ENCODE peak calls at places on chromosomes 6 and 20, in five cellular contexts. C is CD8-positive, alpha-beta T cell; B is Panc1; M is foreskin keratinocyte; R is CD4-positive, alpha-beta T cell. H is an unnamed sample.

GRCh38 chr6:12112540-12113189 is 100.6 kb downstream of the HIVEP1 start:
- DNase-seq in C (no peak), B (no peak), R (no peak), M (no peak), H (no peak)

GRCh38 chr6:72952808-72953630 is 272.3 kb downstream of the KHDC1L start:
- DNase-seq in M (peak), R (no peak), B (no peak), C (no peak), H (peak)

GRCh38 chr6:13195826-13196225 is 132.5 kb downstream of the TBC1D7 start:
- DNase-seq in M (no peak), C (no peak), R (no peak), B (no peak), H (no peak)

GRCh38 chr6:158322724-158323560 is 10.7 kb downstream of the TULP4 start:
- DNase-seq in B (no peak), R (no peak), M (peak), C (no peak), H (peak)

GRCh38 chr6:47261191-47261590 is 48.5 kb downstream of the TNFRSF21 start:
- DNase-seq in R (no peak), B (no peak), M (no peak), C (no peak), H (no peak)

GRCh38 chr20:11686900-11687543 is 230.7 kb upstream of the BTBD3 start:
- DNase-seq in R (no peak), C (no peak), M (peak), B (no peak), H (no peak)

GRCh38 chr6:87558446-87558845 is 31.3 kb downstream of the RARS2 start:
- DNase-seq in R (no peak), C (no peak), M (no peak), B (no peak), H (no peak)

GRCh38 chr20:62907377-62908317 is 18.7 kb downstream of the DIDO1 start:
- DNase-seq in B (no peak), C (no peak), R (no peak), M (no peak), H (no peak)

GRCh38 chr6:38065734-38066133 is 246.2 kb downstream of the ZFAND3 start:
- DNase-seq in B (no peak), C (no peak), R (no peak), M (no peak), H (no peak)

GRCh38 chr20:21981607-21982344 is 276.3 kb downstream of the PAX1 start:
- DNase-seq in C (no peak), B (no peak), M (no peak), R (no peak), H (no peak)

GRCh38 chr6:8207869-8208191 is 105.5 kb upstream of the EEF1E1 start:
- DNase-seq in M (no peak), R (no peak), B (no peak), C (no peak), H (no peak)

GRCh38 chr6:4908062-4908461 is 95.8 kb downstream of the RPP40 start:
- DNase-seq in B (no peak), M (no peak), R (no peak), C (no peak), H (no peak)

GRCh38 chr6:121430514-121431460 is 4.7 kb upstream of the GJA1 start:
- DNase-seq in R (no peak), M (peak), C (no peak), B (no peak), H (no peak)

GRCh38 chr6:148969679-148970078 is 222.8 kb downstream of the UST start:
- DNase-seq in C (no peak), R (no peak), M (no peak), B (no peak), H (no peak)

GRCh38 chr6:138920906-138921305 is 67.1 kb downstream of the REPS1 start:
- DNase-seq in C (no peak), B (no peak), M (no peak), R (no peak), H (no peak)

GRCh38 chr6:12289655-12290489 is at the start of gene EDN1:
- DNase-seq in B (peak), C (peak), M (peak), R (peak), H (no peak)

GRCh38 chr20:44104807-44105517 is 82.0 kb downstream of the JPH2 start:
- DNase-seq in M (peak), R (no peak), C (no peak), B (no peak), H (peak)

GRCh38 chr6:91879346-91879995 is 1292.6 kb upstream of the MAP3K7 start:
- DNase-seq in R (no peak), C (no peak), B (no peak), M (peak), H (no peak)

GRCh38 chr6:168507730-168508129 is 66.7 kb downstream of the SMOC2 start:
- DNase-seq in C (no peak), B (no peak), R (no peak), M (no peak), H (no peak)

GRCh38 chr6:134722996-134723871 is 226.7 kb downstream of the ALDH8A1 start:
- DNase-seq in R (no peak), B (no peak), M (no peak), C (no peak), H (no peak)

GRCh38 chr6:134720353-134721094 is 229.4 kb downstream of the ALDH8A1 start:
- DNase-seq in B (no peak), C (no peak), M (no peak), R (no peak), H (no peak)

GRCh38 chr6:134721095-134721400 is 228.9 kb downstream of the ALDH8A1 start:
- DNase-seq in R (no peak), M (no peak), C (no peak), B (no peak), H (no peak)

GRCh38 chr6:134724653-134725340 is 225.1 kb downstream of the ALDH8A1 start:
- DNase-seq in R (no peak), M (no peak), C (no peak), B (no peak), H (no peak)

GRCh38 chr6:134722429-134722828 is 227.5 kb downstream of the ALDH8A1 start:
- DNase-seq in C (no peak), M (no peak), R (no peak), B (no peak), H (no peak)
- H3K27ac ChIP-seq in C (no peak), M (no peak), R (no peak), B (no peak), H (no peak)

GRCh38 chr20:31945319-31945718 is 6.5 kb downstream of the PDRG1 start:
- DNase-seq in M (no peak), C (no peak), R (no peak), B (no peak), H (no peak)

GRCh38 chr20:31937820-31938219 is 14.0 kb downstream of the PDRG1 start:
- DNase-seq in M (no peak), R (no peak), B (no peak), C (no peak), H (no peak)

GRCh38 chr20:31945790-31946189 is 6.1 kb downstream of the PDRG1 start:
- DNase-seq in B (no peak), C (no peak), R (no peak), M (no peak), H (no peak)

GRCh38 chr20:31948008-31948407 is 3.8 kb downstream of the PDRG1 start:
- DNase-seq in B (no peak), R (no peak), C (no peak), M (no peak), H (no peak)

DNA sequence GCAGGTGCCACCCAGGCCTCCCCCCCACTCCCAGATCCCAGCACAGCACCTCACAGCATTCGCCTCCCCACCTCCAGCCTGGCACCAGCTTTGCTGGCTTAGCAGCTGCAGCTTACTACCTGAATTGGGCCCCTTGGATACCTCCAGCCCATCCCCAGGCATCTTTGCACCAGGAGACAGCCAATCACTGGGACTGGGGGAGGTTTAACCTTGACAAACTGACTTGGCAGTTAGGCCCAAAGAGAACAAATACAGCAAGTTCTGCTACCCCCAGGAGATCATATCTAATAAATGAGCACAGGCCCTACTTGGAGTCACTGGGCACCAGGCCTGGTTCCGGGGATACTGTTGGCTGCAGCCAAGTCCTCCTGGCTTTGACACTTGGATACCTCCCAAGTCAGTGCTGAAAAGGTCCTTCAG is 8.8 kb downstream of the PDRG1 start:
- DNase-seq in R (no peak), C (no peak), M (no peak), B (no peak), H (no peak)
- H3K27ac ChIP-seq in R (no peak), C (no peak), M (no peak), B (peak), H (no peak)

DNA sequence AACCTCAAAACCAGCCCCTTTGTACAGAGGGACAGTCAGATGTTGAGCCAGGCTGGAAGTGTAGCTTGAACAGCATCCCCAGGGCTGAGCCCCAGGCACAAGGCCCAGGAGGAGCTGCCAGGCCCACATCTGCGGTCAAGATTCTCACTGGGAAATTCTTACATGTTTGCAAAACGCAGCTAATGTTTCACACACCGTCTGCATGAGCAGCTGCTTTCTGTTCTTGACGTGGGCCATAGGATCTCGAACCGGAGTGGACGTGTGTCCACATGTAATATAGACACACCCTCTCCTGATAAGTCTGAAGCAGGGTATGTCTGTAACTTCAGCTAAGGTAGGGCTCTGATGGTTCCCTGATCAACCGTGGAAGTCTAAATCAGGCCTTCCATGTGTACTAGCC is 41.3 kb upstream of the TRAF3IP2 start:
- DNase-seq in C (no peak), B (no peak), M (peak), R (no peak), H (no peak)
- H3K27ac ChIP-seq in C (no peak), B (no peak), M (no peak), R (no peak), H (no peak)

GRCh38 chr6:106538145-106538544 is 91.2 kb downstream of the RTN4IP1 start:
- DNase-seq in M (no peak), C (no peak), R (no peak), B (no peak), H (no peak)

GRCh38 chr6:106540907-106541306 is 88.4 kb downstream of the RTN4IP1 start:
- DNase-seq in M (no peak), C (no peak), B (no peak), R (no peak), H (no peak)

GRCh38 chr6:106540432-106540831 is 88.9 kb downstream of the RTN4IP1 start:
- DNase-seq in C (no peak), R (no peak), B (no peak), M (no peak), H (no peak)

GRCh38 chr6:106537662-106538061 is 91.6 kb downstream of the RTN4IP1 start:
- DNase-seq in R (no peak), C (no peak), M (no peak), B (no peak), H (no peak)

GRCh38 chr6:106539931-106540330 is 89.4 kb downstream of the RTN4IP1 start:
- DNase-seq in B (no peak), C (no peak), M (no peak), R (no peak), H (no peak)
- H3K27ac ChIP-seq in B (no peak), C (no peak), M (no peak), R (no peak), H (no peak)

GRCh38 chr6:155396605-155397004 is 59.0 kb downstream of the NOX3 start:
- DNase-seq in C (no peak), R (no peak), M (no peak), B (no peak), H (no peak)

GRCh38 chr6:155397172-155397705 is 58.4 kb downstream of the NOX3 start:
- DNase-seq in M (no peak), R (no peak), C (no peak), B (no peak), H (no peak)

GRCh38 chr6:155398221-155398620 is 57.4 kb downstream of the NOX3 start:
- DNase-seq in M (no peak), C (no peak), R (no peak), B (no peak), H (no peak)

GRCh38 chr6:155398701-155399061 is 57.0 kb downstream of the NOX3 start:
- DNase-seq in M (no peak), B (no peak), C (no peak), R (no peak), H (no peak)

DNA sequence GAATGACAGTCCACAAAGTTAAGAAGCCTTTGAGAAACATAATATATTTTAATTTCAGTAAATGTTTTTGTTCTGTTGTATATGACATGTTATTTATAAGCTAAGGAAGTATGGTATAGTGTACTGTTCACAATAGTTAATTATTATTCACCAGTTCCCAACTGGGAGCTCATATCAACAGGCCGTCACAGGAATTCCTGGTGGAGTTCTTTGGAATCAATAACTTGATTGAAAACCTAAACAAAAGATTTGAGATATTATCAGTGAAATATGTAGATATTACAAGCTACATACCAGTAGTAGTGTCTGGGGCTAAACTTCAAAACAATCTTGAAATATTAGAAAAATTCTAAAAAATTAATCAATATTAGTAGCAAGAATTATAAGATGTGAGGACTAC is 60.3 kb downstream of the NOX3 start:
- DNase-seq in M (no peak), C (no peak), R (no peak), B (no peak), H (no peak)
- H3K27ac ChIP-seq in M (no peak), C (no peak), R (no peak), B (no peak), H (no peak)

GRCh38 chr20:61808497-61808896 is 257.2 kb downstream of the TAF4 start:
- DNase-seq in M (no peak), C (no peak), R (no peak), B (no peak), H (no peak)
- H3K27ac ChIP-seq in M (no peak), C (no peak), R (no peak), B (no peak), H (no peak)

GRCh38 chr6:42426191-42426590 is 25.5 kb downstream of the TRERF1 start:
- DNase-seq in R (no peak), M (no peak), C (no peak), B (no peak), H (no peak)
- H3K27ac ChIP-seq in R (no peak), M (no peak), C (no peak), B (no peak), H (no peak)

GRCh38 chr6:39540454-39540853 is 184.8 kb downstream of the KIF6 start:
- DNase-seq in B (no peak), R (no peak), M (no peak), C (no peak), H (no peak)
- H3K27ac ChIP-seq in B (no peak), R (no peak), M (no peak), C (no peak), H (no peak)

GRCh38 chr20:47493175-47493953 is 8.3 kb upstream of the NCOA3 start:
- DNase-seq in C (peak), B (no peak), R (no peak), M (peak), H (peak)
- H3K27ac ChIP-seq in C (no peak), B (no peak), R (no peak), M (no peak), H (peak)

DNA sequence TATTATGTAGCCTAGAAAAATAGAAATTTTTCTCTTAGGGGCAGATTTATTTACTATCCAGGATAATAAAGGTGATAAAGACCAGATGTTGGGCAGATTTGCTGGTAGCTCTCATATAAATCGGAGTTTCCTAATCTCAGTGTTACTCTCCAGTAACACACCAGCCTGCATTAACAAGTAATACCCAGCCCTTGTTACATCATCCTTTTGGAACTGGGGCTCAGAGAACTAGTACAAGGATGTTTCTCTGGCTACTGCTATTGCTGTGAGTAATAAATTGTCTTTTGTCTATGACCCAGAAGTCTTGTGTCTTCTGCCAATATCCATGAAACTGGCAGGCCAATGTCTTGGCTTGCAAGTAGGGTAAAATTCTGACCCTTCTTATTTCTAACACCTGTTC is 16.8 kb downstream of the TPD52L1 start:
- DNase-seq in M (peak), R (no peak), B (no peak), C (no peak), H (peak)
- H3K27ac ChIP-seq in M (no peak), R (no peak), B (no peak), C (no peak), H (peak)

H was measured in epithelial cell of prostate.